ENCODE peak calls at places on chromosomes 13 and 19, in seven cellular contexts. One of them, this sample, is unnamed.
A peak's percentile ranks its signal among the peaks of the same experiment; 100 is the strongest.

GRCh38 chr13:23966691-23967615 is 69.7 kb upstream of the C1QTNF9B start:
- DNase-seq in stomach: no peak
- DNase-seq in SK-N-MC: no peak
- DNase-seq in K562: no peak
- DNase-seq in transverse colon: no peak
- DNase-seq in sigmoid colon: no peak
- DNase-seq in vagina: no peak
- DNase-seq in this sample: no peak

GRCh38 chr19:10719466-10719961 is 1.6 kb downstream of the DNM2 start:
- DNase-seq in transverse colon: peak; percentile 49
- DNase-seq in vagina: no peak
- DNase-seq in K562: peak; percentile 70
- DNase-seq in stomach: no peak
- DNase-seq in SK-N-MC: no peak
- DNase-seq in sigmoid colon: no peak
- DNase-seq in this sample: no peak

GRCh38 chr13:48585456-48585840 is 52.6 kb upstream of the RCBTB2 start:
- DNase-seq in sigmoid colon: no peak
- DNase-seq in K562: no peak
- DNase-seq in transverse colon: peak; percentile 31
- DNase-seq in SK-N-MC: no peak
- DNase-seq in vagina: no peak
- DNase-seq in stomach: peak; percentile 58
- DNase-seq in this sample: no peak

GRCh38 chr19:4722671-4723464 is 774 bp downstream of the DPP9 start:
- DNase-seq in vagina: no peak
- DNase-seq in stomach: peak; percentile 39
- DNase-seq in SK-N-MC: no peak
- DNase-seq in transverse colon: no peak
- DNase-seq in sigmoid colon: no peak
- DNase-seq in K562: no peak
- DNase-seq in this sample: no peak

GRCh38 chr13:100987993-100988392 is 313.4 kb upstream of the TMTC4 start:
- DNase-seq in sigmoid colon: no peak
- DNase-seq in SK-N-MC: no peak
- DNase-seq in transverse colon: no peak
- DNase-seq in vagina: no peak
- DNase-seq in stomach: no peak
- DNase-seq in K562: no peak
- DNase-seq in this sample: no peak

GRCh38 chr13:33003458-33004019 is 12.7 kb upstream of the KL start:
- DNase-seq in SK-N-MC: no peak
- DNase-seq in transverse colon: no peak
- DNase-seq in vagina: no peak
- DNase-seq in K562: no peak
- DNase-seq in stomach: no peak
- DNase-seq in sigmoid colon: no peak
- DNase-seq in this sample: no peak

GRCh38 chr13:57123660-57124059 is 17.1 kb upstream of the PRR20A start:
- DNase-seq in transverse colon: no peak
- DNase-seq in K562: no peak
- DNase-seq in sigmoid colon: no peak
- DNase-seq in stomach: no peak
- DNase-seq in vagina: no peak
- DNase-seq in SK-N-MC: no peak
- DNase-seq in this sample: no peak

GRCh38 chr19:29687897-29688728 is 22.9 kb downstream of the PLEKHF1 start:
- DNase-seq in stomach: no peak
- DNase-seq in SK-N-MC: no peak
- DNase-seq in vagina: no peak
- DNase-seq in sigmoid colon: no peak
- DNase-seq in transverse colon: no peak
- DNase-seq in K562: peak; percentile 40
- DNase-seq in this sample: no peak

GRCh38 chr19:48656840-48657474 is 11.0 kb upstream of the CA11 start:
- DNase-seq in vagina: no peak
- DNase-seq in SK-N-MC: no peak
- DNase-seq in K562: no peak
- DNase-seq in transverse colon: peak; percentile 20
- DNase-seq in stomach: no peak
- DNase-seq in sigmoid colon: no peak
- DNase-seq in this sample: no peak

GRCh38 chr19:35306473-35307246 is 14.7 kb downstream of the MAG start:
- DNase-seq in stomach: no peak
- DNase-seq in SK-N-MC: no peak
- DNase-seq in sigmoid colon: no peak
- DNase-seq in vagina: no peak
- DNase-seq in transverse colon: no peak
- DNase-seq in K562: peak; percentile 59
- DNase-seq in this sample: no peak

GRCh38 chr19:10961073-10961762 is 388 bp downstream of the SMARCA4 start:
- DNase-seq in sigmoid colon: peak; percentile 76
- DNase-seq in stomach: peak; percentile 61
- DNase-seq in K562: peak; percentile 44
- DNase-seq in vagina: no peak
- DNase-seq in SK-N-MC: no peak
- DNase-seq in transverse colon: peak; percentile 30
- DNase-seq in this sample: no peak

GRCh38 chr13:113862766-113863510 is 938 bp downstream of the GAS6 start:
- DNase-seq in K562: peak; percentile 59
- DNase-seq in vagina: no peak
- DNase-seq in sigmoid colon: no peak
- DNase-seq in stomach: peak; percentile 77
- DNase-seq in transverse colon: peak; percentile 76
- DNase-seq in SK-N-MC: no peak
- DNase-seq in this sample: peak; percentile 83

GRCh38 chr13:30175166-30175565 is 132.2 kb downstream of the KATNAL1 start:
- DNase-seq in K562: no peak
- DNase-seq in vagina: no peak
- DNase-seq in sigmoid colon: no peak
- DNase-seq in stomach: no peak
- DNase-seq in transverse colon: no peak
- DNase-seq in SK-N-MC: no peak
- DNase-seq in this sample: no peak
- H3K4me3 ChIP-seq in K562: no peak overlapping the region
- H3K4me3 ChIP-seq in vagina: no peak overlapping the region
- H3K4me3 ChIP-seq in sigmoid colon: no peak overlapping the region
- H3K4me3 ChIP-seq in stomach: no peak overlapping the region
- H3K4me3 ChIP-seq in transverse colon: no peak overlapping the region
- H3K4me3 ChIP-seq in SK-N-MC: no peak overlapping the region
- H3K4me3 ChIP-seq in this sample: no peak overlapping the region

DNA sequence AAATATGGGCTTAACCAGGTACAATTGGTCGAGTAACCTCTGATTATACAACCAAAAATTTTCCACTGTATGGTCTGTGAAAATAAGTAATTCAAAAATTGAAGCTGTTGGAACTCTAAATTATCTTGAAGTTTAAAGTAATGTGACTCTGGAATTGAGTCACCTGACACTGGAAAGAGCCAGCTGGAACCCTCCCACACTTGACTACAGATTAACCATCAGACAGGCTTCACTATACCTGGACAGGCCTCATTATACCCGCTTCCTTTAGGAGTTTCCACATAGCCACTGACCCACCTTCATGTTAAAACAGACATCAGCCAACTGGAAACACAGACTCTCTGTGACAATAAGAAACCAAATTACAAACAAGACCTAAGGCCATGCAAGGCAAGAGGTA is 1.3 kb downstream of the ZNF433 start:
- DNase-seq in transverse colon: no peak
- DNase-seq in K562: no peak
- DNase-seq in SK-N-MC: no peak
- DNase-seq in sigmoid colon: no peak
- DNase-seq in vagina: no peak
- DNase-seq in stomach: no peak
- DNase-seq in this sample: no peak
- H3K9me3 ChIP-seq in transverse colon: no peaks in the 10 kb centered on the region
- H3K9me3 ChIP-seq in K562: no peaks in the 10 kb centered on the region
- H3K9me3 ChIP-seq in SK-N-MC: no peaks in the 10 kb centered on the region
- H3K9me3 ChIP-seq in sigmoid colon: no peaks in the 10 kb centered on the region
- H3K9me3 ChIP-seq in vagina: no peaks in the 10 kb centered on the region
- H3K9me3 ChIP-seq in stomach: peaks cover 2% of the 10 kb centered on the region
- H3K9me3 ChIP-seq in this sample: no peaks in the 10 kb centered on the region

GRCh38 chr19:7924651-7925170 is 1.2 kb downstream of the CTXN1 start:
- DNase-seq in SK-N-MC: no peak
- DNase-seq in K562: no peak
- DNase-seq in stomach: no peak
- DNase-seq in vagina: no peak
- DNase-seq in sigmoid colon: no peak
- DNase-seq in transverse colon: no peak
- DNase-seq in this sample: no peak

GRCh38 chr19:7921955-7922840 is 2.1 kb downstream of the SNAPC2 start:
- DNase-seq in sigmoid colon: no peak
- DNase-seq in vagina: no peak
- DNase-seq in transverse colon: no peak
- DNase-seq in K562: no peak
- DNase-seq in SK-N-MC: no peak
- DNase-seq in stomach: no peak
- DNase-seq in this sample: no peak

GRCh38 chr19:7924241-7924640 is 1.7 kb downstream of the CTXN1 start:
- DNase-seq in SK-N-MC: no peak
- DNase-seq in sigmoid colon: no peak
- DNase-seq in K562: no peak
- DNase-seq in vagina: no peak
- DNase-seq in transverse colon: no peak
- DNase-seq in stomach: no peak
- DNase-seq in this sample: peak; percentile 69

GRCh38 chr19:7922841-7923205 is 2.7 kb downstream of the SNAPC2 start:
- DNase-seq in vagina: no peak
- DNase-seq in transverse colon: no peak
- DNase-seq in stomach: no peak
- DNase-seq in SK-N-MC: no peak
- DNase-seq in K562: no peak
- DNase-seq in sigmoid colon: no peak
- DNase-seq in this sample: no peak

DNA sequence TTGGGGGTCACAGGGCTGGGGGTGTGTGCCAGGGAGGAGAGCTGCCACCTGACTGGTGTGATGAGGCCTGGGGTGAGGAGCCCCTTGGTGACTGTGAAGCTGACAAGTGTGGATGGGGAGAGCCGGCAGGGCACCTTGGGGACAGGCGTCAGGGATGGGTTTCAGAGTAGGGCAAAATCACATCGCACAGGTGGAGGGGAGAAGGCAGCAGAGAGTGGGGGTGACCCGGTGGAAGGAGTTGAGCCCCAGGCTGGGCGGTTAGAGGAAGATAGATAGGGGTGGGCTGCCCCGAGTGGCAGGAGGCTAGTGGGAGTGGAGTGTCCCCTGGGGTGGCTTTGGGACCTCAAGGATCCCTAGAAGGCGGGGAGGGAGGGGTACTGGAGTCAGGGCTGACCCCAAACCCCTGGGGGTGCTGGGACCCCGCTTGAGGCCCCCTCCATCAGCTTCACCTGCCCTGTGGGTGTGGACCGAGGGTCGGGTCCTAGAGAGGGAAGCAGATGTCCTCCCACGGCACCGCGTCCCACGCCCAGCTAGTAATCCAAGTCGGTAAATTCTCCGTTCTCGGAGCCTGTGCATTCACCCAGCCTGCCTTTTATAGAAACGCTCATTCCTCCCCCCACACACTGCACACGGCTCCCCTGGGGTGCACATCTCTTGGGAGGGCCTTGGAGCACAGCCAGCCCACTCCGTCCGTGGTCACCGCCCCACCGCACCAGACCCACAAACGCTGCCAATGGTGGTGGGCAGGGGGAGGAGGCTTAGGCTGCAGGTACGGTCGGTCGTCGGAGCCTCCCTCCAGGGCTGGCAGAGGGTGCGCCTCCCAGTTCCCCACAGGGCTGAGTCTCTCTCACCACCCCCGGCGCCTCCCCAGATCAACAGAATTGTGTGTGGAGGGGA is 2.4 kb downstream of the CTXN1 start:
- DNase-seq in vagina: no peak
- DNase-seq in sigmoid colon: peak; percentile 91
- DNase-seq in stomach: no peak
- DNase-seq in SK-N-MC: no peak
- DNase-seq in transverse colon: no peak
- DNase-seq in K562: no peak
- DNase-seq in this sample: peak; percentile 66
- TF ChIP-seq POLR2AphosphoS5 in vagina: peak; percentile 49
- TF ChIP-seq POLR2AphosphoS5 in sigmoid colon: peak; percentile 62
- TF ChIP-seq POLR2AphosphoS5 in stomach: no peak
- TF ChIP-seq POLR2AphosphoS5 in SK-N-MC: peak; percentile 32
- TF ChIP-seq POLR2AphosphoS5 in transverse colon: no peak
- TF ChIP-seq POLR2AphosphoS5 in K562: no peak
- TF ChIP-seq POLR2AphosphoS5 in this sample: no peak

GRCh38 chr13:60111726-60112125 is 52.0 kb downstream of the DIAPH3 start:
- DNase-seq in vagina: no peak
- DNase-seq in K562: no peak
- DNase-seq in transverse colon: no peak
- DNase-seq in SK-N-MC: no peak
- DNase-seq in sigmoid colon: no peak
- DNase-seq in stomach: no peak
- DNase-seq in this sample: no peak
- H3K4me3 ChIP-seq in vagina: no peak overlapping the region
- H3K4me3 ChIP-seq in K562: no peak overlapping the region
- H3K4me3 ChIP-seq in transverse colon: no peak overlapping the region
- H3K4me3 ChIP-seq in SK-N-MC: no peak overlapping the region
- H3K4me3 ChIP-seq in sigmoid colon: no peak overlapping the region
- H3K4me3 ChIP-seq in stomach: no peak overlapping the region
- H3K4me3 ChIP-seq in this sample: no peak overlapping the region

GRCh38 chr19:55781112-55781511 is 12.2 kb downstream of the RFPL4AL1 start:
- DNase-seq in transverse colon: no peak
- DNase-seq in stomach: no peak
- DNase-seq in SK-N-MC: no peak
- DNase-seq in sigmoid colon: no peak
- DNase-seq in K562: no peak
- DNase-seq in vagina: no peak
- DNase-seq in this sample: no peak
- H3K9me3 ChIP-seq in transverse colon: no peaks in the 10 kb centered on the region
- H3K9me3 ChIP-seq in stomach: no peaks in the 10 kb centered on the region
- H3K9me3 ChIP-seq in SK-N-MC: no peaks in the 10 kb centered on the region
- H3K9me3 ChIP-seq in sigmoid colon: no peaks in the 10 kb centered on the region
- H3K9me3 ChIP-seq in K562: no peaks in the 10 kb centered on the region
- H3K9me3 ChIP-seq in vagina: no peaks in the 10 kb centered on the region
- H3K9me3 ChIP-seq in this sample: no peaks in the 10 kb centered on the region

GRCh38 chr13:26513931-26514330 is 43.6 kb upstream of the WASF3 start:
- DNase-seq in sigmoid colon: no peak
- DNase-seq in K562: no peak
- DNase-seq in stomach: no peak
- DNase-seq in transverse colon: no peak
- DNase-seq in vagina: no peak
- DNase-seq in SK-N-MC: no peak
- DNase-seq in this sample: no peak

GRCh38 chr13:26509491-26509890 is 48.0 kb upstream of the WASF3 start:
- DNase-seq in SK-N-MC: no peak
- DNase-seq in transverse colon: no peak
- DNase-seq in K562: no peak
- DNase-seq in sigmoid colon: peak; percentile 50
- DNase-seq in stomach: no peak
- DNase-seq in vagina: no peak
- DNase-seq in this sample: no peak

GRCh38 chr13:26503826-26504594 is 53.5 kb upstream of the WASF3 start:
- DNase-seq in stomach: no peak
- DNase-seq in K562: no peak
- DNase-seq in transverse colon: no peak
- DNase-seq in sigmoid colon: peak; percentile 13
- DNase-seq in SK-N-MC: no peak
- DNase-seq in vagina: no peak
- DNase-seq in this sample: no peak

DNA sequence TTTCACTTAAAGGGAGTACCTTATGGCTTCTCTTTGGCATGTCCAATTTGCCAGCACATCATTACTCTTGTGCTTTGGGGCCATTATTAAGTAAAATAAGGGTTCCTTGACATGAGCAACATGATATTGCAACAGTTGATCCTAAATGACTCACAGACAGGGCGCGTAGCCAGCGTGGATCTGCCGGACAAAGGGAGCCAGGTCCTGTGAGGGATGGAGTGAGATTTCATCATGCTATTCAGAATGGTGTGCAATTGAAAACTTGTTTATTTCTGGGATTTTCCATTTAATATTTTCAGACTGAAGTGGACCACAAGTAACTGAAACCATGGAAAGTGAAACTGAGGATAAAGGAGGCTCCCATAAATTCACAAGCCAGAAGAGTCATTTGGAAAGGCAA is 48.6 kb upstream of the WASF3 start:
- DNase-seq in K562: no peak
- DNase-seq in vagina: no peak
- DNase-seq in sigmoid colon: peak; percentile 95
- DNase-seq in stomach: peak; percentile 48
- DNase-seq in transverse colon: peak; percentile 62
- DNase-seq in SK-N-MC: no peak
- DNase-seq in this sample: peak; percentile 92
- TF ChIP-seq POLR2AphosphoS5 in K562: no peak
- TF ChIP-seq POLR2AphosphoS5 in vagina: peak; percentile 19
- TF ChIP-seq POLR2AphosphoS5 in sigmoid colon: peak; percentile 46
- TF ChIP-seq POLR2AphosphoS5 in stomach: no peak
- TF ChIP-seq POLR2AphosphoS5 in transverse colon: no peak
- TF ChIP-seq POLR2AphosphoS5 in SK-N-MC: no peak
- TF ChIP-seq POLR2AphosphoS5 in this sample: no peak